ENCODE peak calls at places on chromosome 6, in five cellular contexts. R is neural progenitor cell, P is GM23338, A is MM.1S, U is OCI-LY7. L is an unnamed sample.

GRCh38 chr6:68951350-68951749 is 316.3 kb downstream of the ADGRB3 start:
- DNase-seq in R (no peak), P (no peak), A (no peak), U (no peak), L (no peak)

GRCh38 chr6:73180076-73180717 is 45.1 kb downstream of the KHDC1L start:
- DNase-seq in R (no peak), P (no peak), A (no peak), U (no peak), L (peak)

GRCh38 chr6:169950558-169950957 is 199.1 kb downstream of the ERMARD start:
- DNase-seq in R (peak), P (no peak), A (peak), U (peak), L (peak)

GRCh38 chr6:158772851-158773371 is 46.3 kb downstream of the EZR start:
- DNase-seq in R (no peak), P (no peak), A (no peak), U (no peak), L (no peak)

GRCh38 chr6:33072508-33073100 is 845 bp downstream of the HLA-DPA1 start:
- DNase-seq in R (no peak), P (no peak), A (no peak), U (peak), L (no peak)

GRCh38 chr6:116215414-116215813 is 38.5 kb downstream of the TSPYL4 start:
- DNase-seq in R (no peak), P (no peak), A (no peak), U (no peak), L (peak)

GRCh38 chr6:140160494-140160893 is 786.0 kb upstream of the CITED2 start:
- DNase-seq in R (no peak), P (no peak), A (no peak), U (no peak), L (no peak)

GRCh38 chr6:37696841-37697735 is 595 bp downstream of the MDGA1 start:
- DNase-seq in R (peak), P (no peak), A (peak), U (no peak), L (no peak)

GRCh38 chr6:166637806-166638458 is 10.9 kb upstream of the RPS6KA2 start:
- DNase-seq in R (no peak), P (no peak), A (no peak), U (no peak), L (no peak)

GRCh38 chr6:161137320-161137719 is 136.5 kb downstream of the AGPAT4 start:
- DNase-seq in R (no peak), P (no peak), A (no peak), U (no peak), L (no peak)

GRCh38 chr6:126182650-126183311 is 157.1 kb upstream of the CENPW start:
- DNase-seq in R (no peak), P (peak), A (no peak), U (no peak), L (peak)

GRCh38 chr6:1068068-1068467 is 243.8 kb upstream of the FOXQ1 start:
- DNase-seq in R (no peak), P (no peak), A (no peak), U (no peak), L (no peak)

GRCh38 chr6:53250761-53251672 is 97.7 kb downstream of the ELOVL5 start:
- DNase-seq in R (no peak), P (no peak), A (no peak), U (no peak), L (peak)

GRCh38 chr6:44582930-44583329 is 195.4 kb downstream of the CDC5L start:
- DNase-seq in R (no peak), P (no peak), A (no peak), U (no peak), L (no peak)

GRCh38 chr6:44575644-44576043 is 188.1 kb downstream of the CDC5L start:
- DNase-seq in R (no peak), P (no peak), A (no peak), U (no peak), L (no peak)

GRCh38 chr6:44576132-44576601 is 188.7 kb downstream of the CDC5L start:
- DNase-seq in R (no peak), P (no peak), A (no peak), U (no peak), L (no peak)

GRCh38 chr6:44580901-44581300 is 193.4 kb downstream of the CDC5L start:
- DNase-seq in R (no peak), P (no peak), A (no peak), U (no peak), L (peak)
- TF ChIP-seq EZH2phosphoT487 in R (no peak), P (no peak), A (no peak), U (no peak), L (no peak)

GRCh38 chr6:49479308-49480004 is 16.3 kb downstream of the CENPQ start:
- DNase-seq in R (no peak), P (no peak), A (no peak), U (no peak), L (no peak)
- TF ChIP-seq EZH2phosphoT487 in R (no peak), P (no peak), A (no peak), U (no peak), L (no peak)

DNA sequence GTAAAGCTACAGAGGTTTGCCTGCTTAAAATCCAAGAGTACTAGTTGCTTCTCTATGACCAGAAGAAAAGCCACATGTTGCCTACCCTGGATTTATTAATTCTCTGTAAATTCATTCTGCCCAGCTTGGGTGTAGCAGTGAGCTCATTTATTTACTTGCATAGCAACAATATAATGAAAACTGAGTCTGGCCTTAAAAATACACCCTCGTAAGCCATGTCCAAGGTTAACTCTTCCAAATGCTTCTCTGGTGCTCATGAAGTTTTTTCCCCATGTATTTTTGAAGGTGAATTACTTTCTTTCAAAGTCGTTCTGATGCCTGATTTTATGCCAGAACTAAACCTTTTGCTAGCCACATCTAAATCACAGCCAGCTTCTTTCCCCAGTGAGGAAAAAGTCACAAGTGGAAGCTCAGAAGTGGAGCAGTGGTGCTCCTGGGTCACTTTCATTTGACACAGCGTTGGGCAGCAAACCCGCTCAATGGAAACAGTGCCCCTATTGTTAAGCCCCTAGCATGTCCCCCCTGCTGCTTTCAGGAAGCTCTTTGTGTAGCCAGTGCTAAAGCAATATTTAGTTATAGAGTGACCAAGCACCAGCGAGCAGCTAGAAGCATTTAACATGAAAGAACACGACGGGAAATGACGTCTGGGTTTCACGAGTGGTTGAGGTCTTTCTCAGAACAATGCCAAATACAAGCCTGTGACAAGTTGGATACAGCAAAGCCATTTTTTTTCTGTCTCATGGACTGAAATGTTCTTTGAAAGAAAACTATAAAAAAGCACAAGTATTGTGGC is 29.8 kb downstream of the NEDD9 start:
- DNase-seq in R (peak), P (peak), A (no peak), U (no peak), L (no peak)
- TF ChIP-seq EZH2phosphoT487 in R (no peak), P (no peak), A (no peak), U (no peak), L (no peak)

GRCh38 chr6:22886881-22887581 is 317.7 kb downstream of the HDGFL1 start:
- DNase-seq in R (no peak), P (no peak), A (no peak), U (no peak), L (no peak)
- TF ChIP-seq EZH2phosphoT487 in R (no peak), P (no peak), A (no peak), U (no peak), L (no peak)

GRCh38 chr6:82083646-82084045 is 163.9 kb downstream of the IBTK start:
- DNase-seq in R (no peak), P (no peak), A (no peak), U (no peak), L (no peak)

GRCh38 chr6:82080767-82081166 is 166.8 kb downstream of the IBTK start:
- DNase-seq in R (no peak), P (no peak), A (no peak), U (no peak), L (no peak)

GRCh38 chr6:82076855-82077254 is 170.7 kb downstream of the IBTK start:
- DNase-seq in R (no peak), P (no peak), A (no peak), U (no peak), L (peak)

GRCh38 chr6:82073484-82073883 is 174.1 kb downstream of the IBTK start:
- DNase-seq in R (peak), P (no peak), A (no peak), U (no peak), L (no peak)

GRCh38 chr6:82078286-82078908 is 169.1 kb downstream of the IBTK start:
- DNase-seq in R (no peak), P (no peak), A (no peak), U (no peak), L (no peak)
- TF ChIP-seq EZH2phosphoT487 in R (no peak), P (no peak), A (no peak), U (no peak), L (no peak)

GRCh38 chr6:35429463-35429862 is 22.7 kb upstream of the FANCE start:
- DNase-seq in R (no peak), P (no peak), A (no peak), U (no peak), L (no peak)

GRCh38 chr6:35426074-35426473 is 26.1 kb upstream of the FANCE start:
- DNase-seq in R (no peak), P (no peak), A (no peak), U (peak), L (no peak)

GRCh38 chr6:35427435-35427834 is 24.7 kb upstream of the FANCE start:
- DNase-seq in R (no peak), P (no peak), A (no peak), U (no peak), L (no peak)

GRCh38 chr6:35428421-35429149 is 23.6 kb upstream of the FANCE start:
- DNase-seq in R (no peak), P (no peak), A (no peak), U (no peak), L (peak)

DNA sequence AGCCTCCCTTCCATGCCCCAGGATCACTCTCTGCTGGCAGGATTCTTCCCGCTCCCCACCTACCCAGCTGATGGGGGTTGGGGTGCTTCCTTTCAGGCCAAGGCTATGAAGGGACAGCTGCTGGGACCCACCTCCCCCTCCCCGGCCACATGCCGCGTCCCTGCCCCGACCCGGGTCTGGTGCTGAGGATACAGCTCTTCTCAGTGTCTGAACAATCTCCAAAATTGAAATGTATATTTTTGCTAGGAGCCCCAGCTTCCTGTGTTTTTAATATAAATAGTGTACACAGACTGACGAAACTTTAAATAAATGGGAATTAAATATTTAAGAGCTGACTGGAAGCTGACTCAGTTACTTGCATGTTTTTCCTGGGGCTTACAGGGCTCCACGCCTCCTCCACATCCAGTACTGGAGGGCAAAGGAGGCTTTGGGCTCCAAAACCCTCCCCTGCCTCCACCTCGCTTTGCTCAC is 24.3 kb upstream of the FANCE start:
- DNase-seq in R (no peak), P (peak), A (no peak), U (no peak), L (peak)
- TF ChIP-seq EZH2phosphoT487 in R (no peak), P (no peak), A (no peak), U (no peak), L (no peak)